ENCODE peak calls at places on chromosomes 6 and 20, in seven cellular contexts. K is neuronal stem cell; U is pancreas; I is NCI-H2081; N is OCI-LY7; E is naive thymus-derived CD8-positive, alpha-beta T cell; L is B cell. B is an unnamed sample.

GRCh38 chr6:75272145-75272840 is 12.3 kb downstream of the TMEM30A start:
- DNase-seq in K (no peak), U (no peak), I (no peak), N (no peak), E (no peak), L (no peak), B (no peak)

GRCh38 chr6:125597411-125598253 is 151.8 kb upstream of the HEY2 start:
- DNase-seq in K (no peak), U (no peak), I (no peak), N (peak; percentile 28), E (no peak), L (no peak), B (no peak)

GRCh38 chr6:17703256-17703694 is 3.5 kb downstream of the NUP153 start:
- DNase-seq in K (no peak), U (no peak), I (no peak), N (peak; percentile 52), E (no peak), L (peak; percentile 52), B (no peak)

GRCh38 chr6:27863962-27864905 is 48.0 kb downstream of the OR2B2 start:
- DNase-seq in K (no peak), U (no peak), I (no peak), N (peak; percentile 68), E (no peak), L (no peak), B (no peak)

GRCh38 chr6:79230149-79230548 is 4.3 kb downstream of the HMGN3 start:
- DNase-seq in K (no peak), U (no peak), I (no peak), N (no peak), E (no peak), L (no peak), B (no peak)

GRCh38 chr6:11083491-11083890 is 10.1 kb upstream of the SMIM13 start:
- DNase-seq in K (no peak), U (no peak), I (no peak), N (no peak), E (no peak), L (no peak), B (no peak)

GRCh38 chr6:89793586-89793985 is 26.0 kb downstream of the MDN1 start:
- DNase-seq in K (no peak), U (no peak), I (no peak), N (no peak), E (no peak), L (no peak), B (no peak)

GRCh38 chr20:7123457-7123856 is 356.0 kb downstream of the BMP2 start:
- DNase-seq in K (no peak), U (no peak), I (no peak), N (no peak), E (no peak), L (no peak), B (no peak)

GRCh38 chr6:88179692-88180091 is 13.5 kb upstream of the CNR1 start:
- DNase-seq in K (no peak), U (no peak), I (no peak), N (peak; percentile 97), E (no peak), L (peak; percentile 80), B (no peak)

GRCh38 chr20:35311822-35312221 is 19.6 kb upstream of the FAM83C start:
- DNase-seq in K (no peak), U (no peak), I (peak; percentile 44), N (no peak), E (no peak), L (no peak), B (no peak)

GRCh38 chr20:38152175-38153010 is 12.7 kb downstream of the TGM2 start:
- DNase-seq in K (no peak), U (peak; percentile 88), I (no peak), N (peak; percentile 14), E (no peak), L (no peak), B (peak; percentile 85)

GRCh38 chr6:109623288-109623687 is 67.7 kb downstream of the AK9 start:
- DNase-seq in K (no peak), U (no peak), I (no peak), N (no peak), E (no peak), L (no peak), B (no peak)

GRCh38 chr20:44745560-44746366 is at the start of gene KCNK15:
- DNase-seq in K (no peak), U (peak; percentile 77), I (no peak), N (no peak), E (no peak), L (no peak), B (peak; percentile 64)

GRCh38 chr6:63672582-63673129 is 37.1 kb downstream of the PHF3 start:
- DNase-seq in K (no peak), U (no peak), I (no peak), N (peak; percentile 45), E (no peak), L (no peak), B (no peak)

GRCh38 chr6:143164565-143165105 is 103.9 kb downstream of the AIG1 start:
- DNase-seq in K (no peak), U (no peak), I (no peak), N (no peak), E (no peak), L (no peak), B (no peak)

GRCh38 chr6:158046201-158047119 is 64.8 kb downstream of the SYNJ2 start:
- DNase-seq in K (no peak), U (peak; percentile 13), I (no peak), N (no peak), E (peak; percentile 68), L (no peak), B (peak; percentile 52)

GRCh38 chr6:33589723-33590530 is 9.9 kb upstream of the BAK1 start:
- DNase-seq in K (no peak), U (peak; percentile 88), I (peak; percentile 52), N (peak; percentile 74), E (peak; percentile 73), L (no peak), B (peak; percentile 82)

GRCh38 chr6:98823845-98824162 is 10.6 kb upstream of the POU3F2 start:
- DNase-seq in K (no peak), U (no peak), I (no peak), N (no peak), E (no peak), L (no peak), B (no peak)

GRCh38 chr20:35011589-35012226 is 56.0 kb downstream of the MYH7B start:
- DNase-seq in K (no peak), U (no peak), I (no peak), N (no peak), E (no peak), L (no peak), B (no peak)

GRCh38 chr6:133697666-133698065 is 191.2 kb upstream of the TCF21 start:
- DNase-seq in K (no peak), U (no peak), I (no peak), N (no peak), E (no peak), L (no peak), B (no peak)

GRCh38 chr20:53870426-53871199 is 199.8 kb downstream of the BCAS1 start:
- DNase-seq in K (no peak), U (no peak), I (no peak), N (peak; percentile 59), E (no peak), L (no peak), B (no peak)

GRCh38 chr6:159594106-159594749 is 98.8 kb downstream of the SOD2 start:
- DNase-seq in K (no peak), U (no peak), I (no peak), N (no peak), E (no peak), L (no peak), B (no peak)

GRCh38 chr20:53337419-53338101 is 256.1 kb downstream of the ZNF217 start:
- DNase-seq in K (no peak), U (no peak), I (no peak), N (no peak), E (no peak), L (no peak), B (no peak)

GRCh38 chr20:32861446-32861845 is 2.7 kb downstream of the EFCAB8 start:
- DNase-seq in K (no peak), U (no peak), I (no peak), N (no peak), E (no peak), L (no peak), B (no peak)

GRCh38 chr6:107787589-107787960 is 36.5 kb downstream of the SCML4 start:
- DNase-seq in K (no peak), U (no peak), I (no peak), N (no peak), E (no peak), L (no peak), B (no peak)

GRCh38 chr6:37284781-37285180 is 26.8 kb upstream of the TMEM217 start:
- DNase-seq in K (no peak), U (no peak), I (no peak), N (no peak), E (no peak), L (no peak), B (no peak)

GRCh38 chr6:51830666-51831065 is 256.7 kb downstream of the PKHD1 start:
- DNase-seq in K (no peak), U (no peak), I (no peak), N (no peak), E (no peak), L (no peak), B (no peak)

B was measured in GM13976.